ENCODE peak calls at places on chromosomes 3 and 15, in seven cellular contexts. S is stromal cell of bone marrow; C is PC-3; F is CD8-positive, alpha-beta memory T cell; D is effector CD4-positive, alpha-beta T cell; R is cardiac muscle cell; M is H7. K is an unnamed sample.

GRCh38 chr3:72234394-72234793 is 449.4 kb upstream of the PROK2 start:
- DNase-seq in S (peak), C (peak), F (no peak), D (no peak), R (peak), M (no peak), K (no peak)

GRCh38 chr3:71831599-71831998 is 46.7 kb upstream of the PROK2 start:
- DNase-seq in S (no peak), C (no peak), F (no peak), D (no peak), R (peak), M (no peak), K (no peak)

GRCh38 chr15:71701808-71702207 is 108.5 kb upstream of the NR2E3 start:
- DNase-seq in S (no peak), C (no peak), F (no peak), D (no peak), R (no peak), M (no peak), K (no peak)

GRCh38 chr3:14434105-14434504 is 31.7 kb downstream of the SLC6A6 start:
- DNase-seq in S (peak), C (peak), F (no peak), D (no peak), R (peak), M (no peak), K (peak)

GRCh38 chr15:58724471-58724870 is 25.0 kb downstream of the ADAM10 start:
- DNase-seq in S (peak), C (no peak), F (no peak), D (no peak), R (peak), M (no peak), K (no peak)

GRCh38 chr3:104892044-104892443 is 474.7 kb upstream of the ALCAM start:
- DNase-seq in S (no peak), C (no peak), F (no peak), D (no peak), R (no peak), M (no peak), K (no peak)

GRCh38 chr3:159814161-159814560 is 174.5 kb upstream of the IL12A start:
- DNase-seq in S (no peak), C (peak), F (no peak), D (no peak), R (no peak), M (peak), K (no peak)

GRCh38 chr3:161660706-161661105 is 164.1 kb downstream of the OTOL1 start:
- DNase-seq in S (no peak), C (no peak), F (no peak), D (no peak), R (no peak), M (no peak), K (no peak)

GRCh38 chr15:71471347-71471746 is 339.0 kb upstream of the NR2E3 start:
- DNase-seq in S (no peak), C (peak), F (no peak), D (no peak), R (no peak), M (no peak), K (no peak)